ENCODE peak calls at places on chromosomes 12 and 14, in nine cellular contexts. M is renal cortical epithelial cell, G is neural crest cell, S is EL, J is occipital lobe, W is globus pallidus, I is NCI-H2081, B is lung, N is mesendoderm. D is an unnamed sample.

GRCh38 chr12:80598004-80598606 is 109.3 kb upstream of the MYF6 start:
- DNase-seq in M (peak; percentile 34), G (no peak), S (peak; percentile 86), J (no peak), W (no peak), I (no peak), B (no peak), N (peak; percentile 35), D (no peak)

GRCh38 chr12:64099430-64099829 is 122.7 kb downstream of the KICS2 start:
- DNase-seq in M (peak; percentile 92), G (no peak), S (peak; percentile 95), J (no peak), W (no peak), I (no peak), B (no peak), N (no peak), D (no peak)

GRCh38 chr14:89587128-89587420 is 170.0 kb upstream of the FOXN3 start:
- DNase-seq in M (no peak), G (no peak), S (no peak), J (no peak), W (no peak), I (no peak), B (no peak), N (no peak), D (no peak)

GRCh38 chr14:72476657-72477499 is 417.0 kb downstream of the DPF3 start:
- DNase-seq in M (peak; percentile 100), G (no peak), S (peak; percentile 94), J (no peak), W (no peak), I (no peak), B (peak; percentile 31), N (peak; percentile 46), D (no peak)

GRCh38 chr14:74526854-74527585 is 33.5 kb downstream of the ISCA2 start:
- DNase-seq in M (no peak), G (no peak), S (no peak), J (no peak), W (no peak), I (no peak), B (no peak), N (no peak), D (no peak)

GRCh38 chr12:113844495-113845175 is 121.5 kb downstream of the RBM19 start:
- DNase-seq in M (no peak), G (no peak), S (no peak), J (no peak), W (no peak), I (no peak), B (no peak), N (no peak), D (no peak)

GRCh38 chr14:91308337-91308736 is 63.8 kb upstream of the GPR68 start:
- DNase-seq in M (no peak), G (no peak), S (no peak), J (no peak), W (no peak), I (no peak), B (no peak), N (no peak), D (no peak)

GRCh38 chr12:15688202-15688736 is 100.9 kb downstream of the EPS8 start:
- DNase-seq in M (no peak), G (peak; percentile 44), S (no peak), J (peak; percentile 4), W (peak; percentile 89), I (no peak), B (peak; percentile 36), N (no peak), D (peak; percentile 93)

GRCh38 chr12:26441434-26441833 is 246.1 kb downstream of the SSPN start:
- DNase-seq in M (no peak), G (no peak), S (no peak), J (no peak), W (no peak), I (no peak), B (no peak), N (no peak), D (no peak)

GRCh38 chr14:105855246-105855892 is 329.0 kb downstream of the TMEM121 start:
- DNase-seq in M (no peak), G (no peak), S (no peak), J (no peak), W (no peak), I (no peak), B (no peak), N (no peak), D (no peak)

GRCh38 chr14:96581902-96582640 is 79.9 kb downstream of the PAPOLA start:
- DNase-seq in M (no peak), G (no peak), S (no peak), J (no peak), W (no peak), I (no peak), B (no peak), N (peak; percentile 30), D (peak; percentile 84)

GRCh38 chr14:59849371-59850130 is 21.0 kb downstream of the RTN1 start:
- DNase-seq in M (no peak), G (no peak), S (no peak), J (no peak), W (no peak), I (no peak), B (no peak), N (no peak), D (no peak)

GRCh38 chr14:25868521-25869314 is 729.1 kb downstream of the NOVA1 start:
- DNase-seq in M (no peak), G (no peak), S (no peak), J (no peak), W (no peak), I (no peak), B (no peak), N (no peak), D (no peak)

GRCh38 chr12:46200551-46200950 is 68.3 kb downstream of the SLC38A1 start:
- DNase-seq in M (no peak), G (no peak), S (no peak), J (no peak), W (no peak), I (no peak), B (no peak), N (no peak), D (no peak)

GRCh38 chr14:72554401-72554800 is 339.5 kb downstream of the DPF3 start:
- DNase-seq in M (no peak), G (no peak), S (no peak), J (no peak), W (no peak), I (no peak), B (no peak), N (no peak), D (no peak)